ENCODE peak calls at places on chromosomes 6 and 20, in nine cellular contexts. W is fibroblast of pulmonary artery, P is kidney, F is ovary, D is pancreas, N is kidney epithelial cell, K is cardiac muscle cell, E is left lung, I is bronchial epithelial cell. R is an unnamed sample.

GRCh38 chr6:105600342-105601293 is 197.7 kb upstream of the PREP start:
- DNase-seq in W (peak; percentile 89), P (no peak), F (no peak), D (no peak), N (no peak), K (peak; percentile 81), E (no peak), I (peak; percentile 99), R (no peak)

GRCh38 chr6:97040355-97040860 is 115.9 kb downstream of the KLHL32 start:
- DNase-seq in W (no peak), P (no peak), F (no peak), D (no peak), N (no peak), K (no peak), E (no peak), I (no peak), R (no peak)

GRCh38 chr20:266213-266603 is 8.7 kb downstream of the DEFB132 start:
- DNase-seq in W (no peak), P (no peak), F (no peak), D (no peak), N (no peak), K (no peak), E (no peak), I (no peak), R (no peak)

GRCh38 chr6:142925575-142926110 is 19.3 kb downstream of the HIVEP2 start:
- DNase-seq in W (peak; percentile 90), P (no peak), F (no peak), D (no peak), N (no peak), K (peak; percentile 89), E (no peak), I (peak; percentile 29), R (no peak)

GRCh38 chr6:132190815-132191175 is 210.5 kb downstream of the MOXD1 start:
- DNase-seq in W (peak; percentile 83), P (no peak), F (no peak), D (no peak), N (no peak), K (peak; percentile 82), E (no peak), I (no peak), R (peak; percentile 49)

GRCh38 chr6:155706806-155707205 is 251.2 kb upstream of the NOX3 start:
- DNase-seq in W (no peak), P (no peak), F (no peak), D (no peak), N (no peak), K (no peak), E (no peak), I (no peak), R (no peak)

GRCh38 chr6:170130771-170131241 is 160.1 kb downstream of the DLL1 start:
- DNase-seq in W (no peak), P (peak; percentile 70), F (no peak), D (no peak), N (no peak), K (no peak), E (no peak), I (no peak), R (no peak)

GRCh38 chr6:170516783-170517616 is 36.1 kb downstream of the PSMB1 start:
- DNase-seq in W (peak; percentile 83), P (no peak), F (no peak), D (peak; percentile 56), N (peak; percentile 35), K (peak; percentile 83), E (no peak), I (peak; percentile 68), R (peak; percentile 43)

GRCh38 chr20:10119336-10119735 is 84.5 kb downstream of the ANKEF1 start:
- DNase-seq in W (no peak), P (no peak), F (no peak), D (no peak), N (no peak), K (no peak), E (no peak), I (peak; percentile 72), R (no peak)

GRCh38 chr6:4487538-4487937 is 288.7 kb upstream of the CDYL start:
- DNase-seq in W (no peak), P (no peak), F (no peak), D (peak; percentile 62), N (peak; percentile 52), K (no peak), E (peak; percentile 38), I (peak; percentile 86), R (no peak)

GRCh38 chr6:80282913-80283554 is 176.6 kb downstream of the BCKDHB start:
- DNase-seq in W (no peak), P (no peak), F (no peak), D (no peak), N (no peak), K (no peak), E (no peak), I (no peak), R (no peak)

GRCh38 chr6:35177139-35177538 is 36.0 kb upstream of the TCP11 start:
- DNase-seq in W (no peak), P (no peak), F (no peak), D (no peak), N (no peak), K (no peak), E (no peak), I (no peak), R (no peak)

GRCh38 chr6:54846857-54847721 is 518 bp downstream of the FAM83B start:
- DNase-seq in W (no peak), P (peak; percentile 66), F (no peak), D (peak; percentile 23), N (no peak), K (peak; percentile 5), E (no peak), I (peak; percentile 26), R (no peak)

GRCh38 chr20:32285621-32286334 is 8.3 kb downstream of the KIF3B start:
- DNase-seq in W (no peak), P (no peak), F (no peak), D (no peak), N (no peak), K (no peak), E (no peak), I (no peak), R (peak; percentile 7)

GRCh38 chr6:154916857-154917256 is 78.3 kb upstream of the TIAM2 start:
- DNase-seq in W (no peak), P (no peak), F (no peak), D (no peak), N (no peak), K (no peak), E (no peak), I (no peak), R (no peak)

GRCh38 chr6:57305754-57306153 is 11.7 kb upstream of the PRIM2 start:
- DNase-seq in W (peak; percentile 33), P (no peak), F (no peak), D (no peak), N (no peak), K (no peak), E (no peak), I (no peak), R (no peak)

DNA sequence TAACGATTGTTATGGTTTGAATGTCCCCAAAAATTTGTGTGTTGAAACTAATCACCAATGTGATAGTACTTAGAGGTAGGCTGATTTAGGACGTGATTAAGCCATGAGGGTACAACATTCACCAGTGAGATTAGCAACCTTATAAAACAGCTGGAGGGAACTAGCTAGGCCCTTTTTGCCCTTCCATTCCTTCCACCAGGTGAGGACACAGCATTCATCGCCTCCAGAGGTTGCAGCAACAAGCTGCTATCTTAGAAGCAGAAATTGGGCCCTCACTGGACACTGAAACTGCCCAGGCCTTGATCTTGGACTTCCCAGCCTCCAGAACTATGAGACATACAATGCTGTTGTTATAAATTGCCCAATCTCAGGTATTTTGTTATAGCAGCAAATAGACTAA is 340.7 kb upstream of the JARID2 start:
- DNase-seq in W (no peak), P (no peak), F (no peak), D (no peak), N (no peak), K (no peak), E (no peak), I (no peak), R (no peak)
- TF ChIP-seq CTCF in W (no peak), P (no peak), F (no peak), D (no peak), N (no peak), K (no peak), E (no peak), I (no peak), R (no peak)

DNA sequence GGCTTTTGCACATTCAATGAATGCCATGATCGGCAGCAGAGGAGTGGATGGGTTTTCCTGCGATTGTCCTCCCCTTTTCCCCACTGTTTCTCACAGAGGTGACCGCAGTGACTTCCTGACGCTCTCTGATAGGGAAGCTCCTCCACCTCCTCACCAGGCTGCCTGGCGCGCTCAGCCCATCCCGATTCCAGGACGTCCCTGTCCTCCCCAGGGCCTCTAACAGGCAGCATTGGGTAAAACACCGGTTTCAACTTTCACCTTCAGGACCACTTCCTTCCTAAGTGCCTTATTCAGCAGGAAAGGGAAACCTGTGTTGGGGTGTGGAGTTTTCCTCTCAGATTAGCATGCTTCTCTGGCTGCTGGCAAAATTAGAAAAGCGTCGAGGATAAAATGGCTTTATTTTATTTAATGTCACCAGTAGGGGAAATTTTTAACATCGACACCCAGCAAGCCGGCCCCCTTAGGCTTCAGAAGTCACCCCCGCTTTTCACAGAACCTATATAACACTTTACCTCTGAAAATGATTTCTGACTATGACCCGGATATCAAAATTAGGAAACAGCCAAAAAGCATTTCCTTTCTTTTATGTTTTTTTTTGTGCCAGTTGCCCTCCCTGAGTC is 570.4 kb upstream of the GJE1 start:
- DNase-seq in W (no peak), P (peak; percentile 76), F (peak; percentile 13), D (no peak), N (no peak), K (peak; percentile 43), E (peak; percentile 33), I (no peak), R (no peak)
- H3K4me3 ChIP-seq in W (peak overlapping the region; percentile 25), P (peak overlapping the region; percentile 63), F (peak overlapping the region; percentile 13), D (no peak overlapping the region), N (no peak overlapping the region), K (no peak overlapping the region), E (peak overlapping the region; percentile 14), I (no peak overlapping the region), R (no peak overlapping the region)

DNA sequence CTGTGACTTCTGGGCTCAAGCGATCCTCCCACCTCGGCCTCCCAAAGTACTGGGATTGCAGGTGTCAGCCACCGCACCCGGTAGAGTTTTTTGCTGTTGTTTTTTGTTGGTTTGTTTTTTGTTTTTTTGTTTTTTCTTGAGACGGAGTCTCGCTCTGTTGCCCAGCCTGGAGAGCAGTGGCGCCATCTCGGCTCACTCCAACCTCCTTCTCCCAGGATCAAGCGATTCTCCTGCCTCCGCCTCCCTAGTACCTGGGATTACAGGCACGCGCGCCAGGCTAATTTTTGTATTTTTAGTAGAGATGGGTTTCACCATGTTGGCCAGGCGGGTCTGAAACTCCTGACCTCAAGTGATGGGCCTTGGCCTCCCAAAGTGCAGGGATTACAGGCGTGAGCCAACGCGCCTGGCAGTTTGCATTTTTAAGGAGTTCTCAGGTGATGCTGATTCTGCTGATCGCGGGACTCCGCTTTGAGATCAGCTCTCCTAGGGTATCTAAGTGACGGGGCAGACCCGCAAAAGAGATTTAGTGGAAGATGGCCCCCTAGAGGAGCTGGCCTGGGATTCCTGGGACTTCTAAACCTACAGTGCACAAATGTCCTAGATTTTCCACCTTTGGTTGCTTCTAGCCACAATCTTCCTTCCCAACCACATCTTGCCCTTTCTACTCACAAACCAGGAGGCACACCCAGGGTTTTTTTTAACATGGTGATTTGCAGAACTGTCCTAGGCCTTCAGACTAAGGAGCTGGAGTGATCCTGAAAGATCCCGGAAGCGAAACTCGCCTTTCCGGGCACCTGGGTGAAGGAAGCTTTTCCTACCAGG is 45.2 kb downstream of the DPPA5 start:
- DNase-seq in W (peak; percentile 30), P (no peak), F (no peak), D (peak; percentile 18), N (no peak), K (peak; percentile 40), E (no peak), I (peak; percentile 23), R (no peak)
- TF ChIP-seq CTCF in W (peak; percentile 29), P (no peak), F (no peak), D (no peak), N (peak; percentile 35), K (peak; percentile 40), E (no peak), I (peak; percentile 15), R (peak; percentile 30)

GRCh38 chr6:26028753-26029569 is 58.3 kb upstream of the HFE start:
- DNase-seq in W (no peak), P (no peak), F (no peak), D (no peak), N (no peak), K (no peak), E (no peak), I (no peak), R (no peak)
- H3K4me3 ChIP-seq in W (no peak overlapping the region), P (no peak overlapping the region), F (no peak overlapping the region), D (no peak overlapping the region), N (no peak overlapping the region), K (no peak overlapping the region), E (no peak overlapping the region), I (no peak overlapping the region), R (no peak overlapping the region)